ENCODE peak calls at places on chromosomes 11 and 22, in seven cellular contexts. J is stimulated activated CD8-positive, alpha-beta memory T cell treated with anti-CD3 and anti-CD28 coated beads, Interleukin-7, amount 100 ng/mL, for 48 hours; O is activated T-helper 1 cell treated with anti-CD3 and anti-CD28 coated beads, Interleukin-2, amount 50 U/mL, for 16 hours; U is mesenchymal stem cell; E is NCI-H2081; Y is CD4-positive, alpha-beta T cell; S is kidney glomerular epithelial cell. M is an unnamed sample.

GRCh38 chr11:103622296-103622695 is 414.1 kb upstream of the DDI1 start:
- DNase-seq in J (no peak), O (no peak), U (no peak), E (no peak), Y (no peak), S (no peak), M (no peak)

GRCh38 chr22:49992921-49993648 is 19.5 kb downstream of the IL17REL start:
- DNase-seq in J (peak), O (no peak), U (peak), E (no peak), Y (peak), S (no peak), M (no peak)

GRCh38 chr11:27390318-27390958 is 27.4 kb upstream of the CCDC34 start:
- DNase-seq in J (no peak), O (no peak), U (no peak), E (no peak), Y (no peak), S (no peak), M (no peak)

GRCh38 chr11:57473208-57473930 is 13.0 kb downstream of the RTN4RL2 start:
- DNase-seq in J (no peak), O (no peak), U (no peak), E (no peak), Y (no peak), S (no peak), M (no peak)

GRCh38 chr22:32322986-32323385 is 34.7 kb upstream of the RFPL3 start:
- DNase-seq in J (no peak), O (no peak), U (no peak), E (no peak), Y (no peak), S (no peak), M (no peak)

GRCh38 chr11:95512177-95512576 is 277.4 kb downstream of the FAM76B start:
- DNase-seq in J (no peak), O (no peak), U (peak), E (no peak), Y (no peak), S (no peak), M (no peak)

GRCh38 chr11:43687120-43687791 is 6.7 kb downstream of the HSD17B12 start:
- DNase-seq in J (no peak), O (no peak), U (peak), E (no peak), Y (no peak), S (no peak), M (no peak)

GRCh38 chr11:33997473-33998347 is 53.8 kb upstream of the CAPRIN1 start:
- DNase-seq in J (no peak), O (no peak), U (peak), E (no peak), Y (no peak), S (no peak), M (no peak)